ENCODE peak calls at places on chromosomes 1 and 21, in nine cellular contexts. E, R, L, X, B, T, U, Z and J are unnamed samples.
A peak's percentile ranks its signal among the peaks of the same experiment; 100 is the strongest.

GRCh38 chr1:223836586-223836985 is 9.2 kb downstream of the TP53BP2 start:
- DNase-seq in B (no peak), X (no peak), T (no peak), Z (no peak), E (no peak), R (no peak), U (no peak), L (no peak), J (no peak)

GRCh38 chr1:54812801-54813478 is 11.8 kb upstream of the TTC22 start:
- DNase-seq in R (no peak), U (no peak), L (no peak), Z (no peak), B (no peak), E (no peak), X (no peak), T (peak; percentile 41), J (no peak)

GRCh38 chr1:162753001-162753658 is 37.4 kb upstream of the HSD17B7 start:
- DNase-seq in X (no peak), Z (no peak), B (no peak), T (no peak), U (no peak), L (no peak), E (no peak), R (no peak), J (no peak)

GRCh38 chr1:174021611-174022079 is 512 bp downstream of the RC3H1 start:
- DNase-seq in X (peak; percentile 68), L (peak; percentile 6), U (peak; percentile 20), T (peak; percentile 80), Z (peak; percentile 9), E (peak; percentile 56), B (peak; percentile 63), R (no peak), J (no peak)

GRCh38 chr1:72516264-72516663 is 233.9 kb upstream of the NEGR1 start:
- DNase-seq in Z (no peak), U (no peak), B (no peak), L (no peak), E (no peak), T (no peak), X (no peak), R (no peak), J (no peak)

GRCh38 chr1:12124693-12125421 is 41.9 kb upstream of the TNFRSF1B start:
- DNase-seq in L (peak; percentile 53), T (peak; percentile 81), Z (peak; percentile 44), B (peak; percentile 84), E (peak; percentile 70), U (peak; percentile 26), X (peak; percentile 61), R (peak; percentile 77), J (peak; percentile 68)

GRCh38 chr1:204261746-204262505 is 48.1 kb upstream of the GOLT1A start:
- DNase-seq in U (peak; percentile 12), Z (no peak), X (no peak), L (no peak), B (no peak), E (no peak), T (no peak), R (no peak), J (no peak)

GRCh38 chr21:42749226-42749625 is 95.8 kb downstream of the PDE9A start:
- DNase-seq in L (no peak), X (no peak), B (no peak), R (no peak), Z (no peak), U (no peak), T (no peak), E (no peak), J (no peak)

GRCh38 chr1:22745675-22746585 is 35.3 kb downstream of the EPHB2 start:
- DNase-seq in Z (no peak), B (no peak), E (no peak), T (peak; percentile 67), U (peak; percentile 96), R (no peak), X (no peak), L (no peak), J (no peak)

GRCh38 chr21:36976882-36977651 is 10.6 kb upstream of the HLCS start:
- DNase-seq in R (no peak), Z (no peak), L (peak; percentile 40), X (peak; percentile 54), B (no peak), E (peak; percentile 60), T (peak; percentile 68), U (peak; percentile 58), J (peak; percentile 8)

GRCh38 chr1:67570473-67571143 is 114.4 kb upstream of the GADD45A start:
- DNase-seq in X (no peak), E (no peak), R (no peak), Z (no peak), L (no peak), U (peak; percentile 99), T (peak; percentile 93), B (peak; percentile 63), J (no peak)

GRCh38 chr1:224304767-224305166 is 25.2 kb downstream of the NVL start:
- DNase-seq in E (no peak), Z (no peak), T (no peak), U (no peak), X (no peak), R (no peak), L (no peak), B (no peak), J (no peak)

GRCh38 chr1:182129398-182129797 is 67.9 kb upstream of the ZNF648 start:
- DNase-seq in B (no peak), L (no peak), T (no peak), X (no peak), E (no peak), U (no peak), Z (no peak), R (no peak), J (no peak)

GRCh38 chr1:153636312-153636711 is 2.4 kb downstream of the CHTOP start:
- DNase-seq in T (no peak), E (no peak), U (no peak), R (no peak), X (no peak), B (no peak), L (no peak), Z (no peak), J (no peak)

GRCh38 chr21:46626536-46627302 is 8.8 kb upstream of the PRMT2 start:
- DNase-seq in E (no peak), R (no peak), T (peak; percentile 48), B (no peak), U (no peak), L (no peak), X (no peak), Z (no peak), J (no peak)

GRCh38 chr1:103788377-103788776 is 38.7 kb downstream of the AMY1C start:
- DNase-seq in L (no peak), U (no peak), X (peak; percentile 19), Z (no peak), T (no peak), B (no peak), R (no peak), E (peak; percentile 12), J (no peak)

GRCh38 chr21:45355573-45355972 is 49.4 kb upstream of the COL18A1 start:
- DNase-seq in L (no peak), Z (no peak), B (no peak), U (no peak), R (peak; percentile 2), T (no peak), X (no peak), E (no peak), J (no peak)

GRCh38 chr1:87113313-87113712 is 198.9 kb downstream of the HS2ST1 start:
- DNase-seq in Z (no peak), U (no peak), E (no peak), L (no peak), R (no peak), B (peak; percentile 61), T (no peak), X (no peak), J (no peak)

GRCh38 chr1:109137959-109138757 is 24.2 kb downstream of the ELAPOR1 start:
- DNase-seq in R (no peak), T (no peak), L (no peak), E (no peak), U (no peak), B (no peak), Z (no peak), X (no peak), J (no peak)

GRCh38 chr1:34759472-34760357 is at the start of gene GJB4:
- DNase-seq in T (no peak), R (no peak), L (no peak), E (no peak), X (no peak), B (no peak), U (no peak), Z (no peak), J (no peak)

GRCh38 chr1:230122361-230123279 is 55.6 kb downstream of the GALNT2 start:
- DNase-seq in U (no peak), E (no peak), B (no peak), L (no peak), R (no peak), Z (no peak), X (no peak), T (no peak), J (no peak)

GRCh38 chr1:205597691-205598314 is 34.0 kb downstream of the ELK4 start:
- DNase-seq in U (no peak), Z (no peak), X (peak; percentile 62), B (no peak), L (no peak), R (peak; percentile 61), E (no peak), T (peak; percentile 32), J (no peak)